ENCODE peak calls at places on chromosomes 4 and X, in six cellular contexts. E is ovary, Y is mesendoderm, A is PC-9, Z is heart right ventricle, B is SJCRH30. S is an unnamed sample. For H3K27me3, the result is how much of the 10 kb centered on the place peaks cover.

GRCh38 chrX:146264763-146265375 is 447.2 kb downstream of the SLITRK2 start:
- DNase-seq in E (no peak), Y (no peak), A (no peak), Z (no peak), B (no peak), S (no peak)

GRCh38 chr4:184598753-184599491 is 50.3 kb downstream of the CASP3 start:
- DNase-seq in E (no peak), Y (peak), A (peak), Z (peak), B (no peak), S (no peak)

GRCh38 chr4:143026459-143027170 is 158.1 kb upstream of the USP38 start:
- DNase-seq in E (no peak), Y (no peak), A (no peak), Z (no peak), B (no peak), S (no peak)

GRCh38 chr4:120517966-120518365 is 404.6 kb downstream of the PRDM5 start:
- DNase-seq in E (peak), Y (peak), A (peak), Z (no peak), B (peak), S (no peak)

GRCh38 chr4:28341784-28342183 is 1481.1 kb downstream of the STIM2 start:
- DNase-seq in E (no peak), Y (no peak), A (no peak), Z (no peak), B (peak), S (no peak)

GRCh38 chr4:150286656-150287055 is 208.4 kb downstream of the DCLK2 start:
- DNase-seq in E (no peak), Y (no peak), A (no peak), Z (no peak), B (no peak), S (no peak)

GRCh38 chr4:20684852-20685763 is 15.2 kb upstream of the PACRGL start:
- DNase-seq in E (no peak), Y (no peak), A (no peak), Z (no peak), B (no peak), S (no peak)

GRCh38 chr4:26584725-26585124 is 841 bp downstream of the TBC1D19 start:
- DNase-seq in E (no peak), Y (no peak), A (no peak), Z (no peak), B (no peak), S (no peak)

GRCh38 chr4:92121099-92121498 is 182.7 kb upstream of the GRID2 start:
- DNase-seq in E (no peak), Y (no peak), A (no peak), Z (no peak), B (peak), S (no peak)

GRCh38 chr4:82786794-82787193 is 11.8 kb downstream of the SCD5 start:
- DNase-seq in E (no peak), Y (no peak), A (no peak), Z (no peak), B (no peak), S (no peak)

GRCh38 chrX:3346436-3347329 is at the start of gene MXRA5:
- DNase-seq in E (peak), Y (peak), A (no peak), Z (peak), B (peak), S (peak)
- H3K4me3 ChIP-seq in E (peak), Y (peak), A (no peak), Z (peak), B (peak), S (peak)

GRCh38 chr4:36411338-36411737 is 129.9 kb downstream of the DTHD1 start:
- DNase-seq in E (no peak), Y (no peak), A (no peak), Z (no peak), B (no peak), S (no peak)

GRCh38 chr4:36420111-36420679 is 138.8 kb downstream of the DTHD1 start:
- DNase-seq in E (no peak), Y (peak), A (no peak), Z (no peak), B (no peak), S (no peak)

DNA sequence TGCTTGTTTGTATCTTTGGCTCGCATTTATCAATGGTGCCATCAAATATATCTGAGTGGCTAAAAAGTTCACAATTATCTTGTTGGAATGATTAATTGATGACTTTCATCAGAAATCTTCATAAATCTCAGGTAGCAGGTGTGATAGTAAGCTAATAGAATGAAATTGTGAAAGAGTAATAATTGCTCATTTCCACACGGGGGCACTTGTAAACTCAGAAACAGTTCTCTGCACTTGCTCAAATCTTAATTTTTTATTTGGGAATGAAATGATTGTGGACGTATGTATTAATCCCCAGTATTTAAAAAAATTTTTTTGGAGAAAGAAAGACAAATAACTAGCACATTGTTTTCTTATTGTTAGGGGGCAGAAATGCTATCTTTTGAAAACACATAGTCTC is 132.8 kb downstream of the DTHD1 start:
- DNase-seq in E (no peak), Y (no peak), A (no peak), Z (no peak), B (no peak), S (no peak)
- H3K27me3 ChIP-seq in E (under half), Y (under half), A (under half), Z (under half), B (under half), S (under half)

GRCh38 chrX:48470110-48470832 is at the start of gene SLC38A5:
- DNase-seq in E (no peak), Y (no peak), A (no peak), Z (no peak), B (no peak), S (no peak)
- H3K4me3 ChIP-seq in E (peak), Y (peak), A (no peak), Z (peak), B (no peak), S (no peak)

GRCh38 chrX:42149786-42150185 is 226.4 kb upstream of the CASK start:
- DNase-seq in E (no peak), Y (no peak), A (no peak), Z (no peak), B (peak), S (no peak)

GRCh38 chrX:42149281-42149680 is 225.9 kb upstream of the CASK start:
- DNase-seq in E (no peak), Y (peak), A (no peak), Z (no peak), B (peak), S (no peak)

GRCh38 chrX:42140320-42140719 is 217.0 kb upstream of the CASK start:
- DNase-seq in E (no peak), Y (no peak), A (no peak), Z (no peak), B (no peak), S (no peak)

DNA sequence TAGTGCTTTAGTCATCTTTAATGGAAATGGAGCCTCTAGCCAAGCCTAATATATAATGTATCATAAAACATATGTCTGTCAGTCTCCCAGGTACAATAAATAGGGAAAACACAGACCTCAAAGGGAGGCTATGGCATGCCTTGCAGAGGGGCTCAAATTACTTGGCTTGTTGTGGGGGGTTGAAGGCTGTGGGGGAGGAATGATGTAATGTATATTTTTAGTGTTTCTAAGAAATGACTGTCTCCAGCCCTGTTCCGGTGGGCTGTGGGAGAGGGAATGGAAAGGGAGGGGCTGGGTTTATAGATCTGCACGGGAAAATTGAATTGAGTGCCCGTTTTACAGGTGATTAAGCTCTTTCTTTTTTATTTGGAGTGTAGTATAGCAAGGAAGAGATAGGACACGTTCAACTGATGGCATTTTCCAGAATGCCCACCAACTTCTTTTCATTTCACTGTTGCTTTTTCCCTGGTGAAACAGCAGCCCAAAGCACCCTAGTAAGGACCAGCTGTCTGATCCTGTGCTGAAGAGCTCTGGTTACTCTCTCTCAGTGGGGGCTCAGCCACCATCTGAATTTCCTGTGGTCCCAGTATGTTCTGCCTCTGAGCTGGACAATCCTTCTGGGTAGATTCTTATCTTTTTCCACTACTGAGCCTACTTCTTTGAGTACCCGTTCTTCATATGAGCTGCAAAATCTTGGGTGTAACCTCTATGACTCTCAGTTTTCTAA is 220.7 kb upstream of the CASK start:
- DNase-seq in E (no peak), Y (no peak), A (no peak), Z (no peak), B (peak), S (no peak)
- H3K27me3 ChIP-seq in E (under half), Y (under half), A (under half), Z (under half), B (under half), S (under half)

GRCh38 chr4:134529629-134530028 is 328.0 kb upstream of the PABPC4L start:
- DNase-seq in E (no peak), Y (no peak), A (no peak), Z (no peak), B (no peak), S (no peak)
- H3K4me3 ChIP-seq in E (no peak), Y (no peak), A (no peak), Z (no peak), B (no peak), S (no peak)

GRCh38 chrX:16138108-16138427 is 14.7 kb downstream of the GRPR start:
- DNase-seq in E (no peak), Y (peak), A (no peak), Z (no peak), B (no peak), S (no peak)

GRCh38 chrX:16137416-16138107 is 14.2 kb downstream of the GRPR start:
- DNase-seq in E (no peak), Y (no peak), A (no peak), Z (no peak), B (no peak), S (no peak)

GRCh38 chrX:16140448-16140847 is 17.1 kb downstream of the GRPR start:
- DNase-seq in E (no peak), Y (no peak), A (no peak), Z (no peak), B (no peak), S (no peak)

GRCh38 chrX:16143968-16144367 is 20.6 kb downstream of the GRPR start:
- DNase-seq in E (no peak), Y (no peak), A (no peak), Z (no peak), B (no peak), S (no peak)

DNA sequence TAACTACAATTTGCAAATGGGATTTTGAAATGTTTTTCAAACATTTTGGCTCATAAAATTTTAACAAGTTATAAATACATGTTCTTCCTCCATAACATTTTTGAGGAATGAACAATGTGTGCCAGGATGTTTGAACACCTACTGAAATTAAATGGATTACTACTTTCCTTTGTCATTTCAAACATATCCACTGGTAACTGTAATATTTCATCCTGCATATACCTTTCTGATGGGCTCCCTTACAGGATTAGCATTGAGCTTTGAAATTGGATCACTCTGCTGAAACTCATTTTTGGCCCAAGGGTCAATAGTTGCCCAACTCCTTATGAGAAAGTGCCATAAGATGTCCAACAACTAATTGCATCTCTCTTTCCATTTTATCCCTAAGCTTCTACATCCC is 17.6 kb downstream of the GRPR start:
- DNase-seq in E (no peak), Y (no peak), A (no peak), Z (no peak), B (no peak), S (no peak)
- H3K27me3 ChIP-seq in E (under half), Y (under half), A (under half), Z (under half), B (under half), S (under half)

DNA sequence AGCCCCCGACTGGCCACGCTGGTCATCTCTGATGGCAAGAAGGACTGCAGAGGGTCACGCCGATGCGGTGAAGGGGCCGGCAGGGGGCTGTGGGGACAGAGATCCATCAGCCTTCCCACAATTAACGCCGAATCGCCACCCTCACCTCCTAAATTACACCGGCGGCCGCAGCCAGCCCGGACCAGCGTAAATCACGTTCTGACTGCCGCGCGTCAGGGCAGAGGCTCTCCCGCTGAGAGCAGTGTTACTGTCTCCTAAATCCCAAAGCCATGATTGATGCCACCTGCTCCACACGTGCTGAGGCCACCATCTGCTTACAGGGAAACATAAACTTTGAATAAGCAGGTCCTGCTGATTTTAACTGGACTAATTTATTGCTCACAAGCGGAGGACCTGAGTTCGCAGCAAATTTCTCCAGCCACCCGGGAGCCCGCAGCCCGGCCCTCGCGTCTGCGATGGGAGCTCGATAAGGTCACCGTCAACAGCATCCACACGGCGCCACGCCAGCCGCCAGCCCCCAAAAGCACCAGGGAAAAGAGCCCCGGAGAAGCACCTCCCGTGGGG is 127.3 kb upstream of the NKX1-1 start:
- DNase-seq in E (no peak), Y (no peak), A (no peak), Z (peak), B (no peak), S (peak)
- H3K4me3 ChIP-seq in E (no peak), Y (no peak), A (no peak), Z (no peak), B (no peak), S (no peak)

GRCh38 chr4:108272046-108272445 is 103.3 kb upstream of the LEF1 start:
- DNase-seq in E (no peak), Y (no peak), A (no peak), Z (no peak), B (no peak), S (no peak)
- H3K27me3 ChIP-seq in E (under half), Y (under half), A (under half), Z (under half), B (under half), S (under half)

S was measured in right cardiac atrium.